ENCODE peak calls at places on chromosomes 7 and 10, in ten cellular contexts. One of them, this sample, is unnamed.

GRCh38 chr7:94280836-94281235 is 113.9 kb upstream of the COL1A2 start:
- DNase-seq in activated T-cell treated with anti-CD3 and anti-CD28 coated beads, Interleukin-2, amount 50 U/mL, for 4 hours: no peak
- DNase-seq in HCEC 1CT: no peak
- DNase-seq in colonic mucosa: no peak
- DNase-seq in astrocyte: no peak
- DNase-seq in NCI-H460: no peak
- DNase-seq in HEK293T: no peak
- DNase-seq in activated gamma-delta T cell: no peak
- DNase-seq in ACHN: no peak
- DNase-seq in sciatic nerve: no peak
- DNase-seq in this sample: no peak

GRCh38 chr10:69757553-69758309 is 44.0 kb upstream of the COL13A1 start:
- DNase-seq in HCEC 1CT: no peak
- DNase-seq in sciatic nerve: no peak
- DNase-seq in activated T-cell treated with anti-CD3 and anti-CD28 coated beads, Interleukin-2, amount 50 U/mL, for 4 hours: no peak
- DNase-seq in activated gamma-delta T cell: no peak
- DNase-seq in ACHN: peak; percentile 22
- DNase-seq in HEK293T: no peak
- DNase-seq in colonic mucosa: no peak
- DNase-seq in NCI-H460: no peak
- DNase-seq in astrocyte: peak; percentile 50
- DNase-seq in this sample: peak; percentile 82

GRCh38 chr7:25124485-25125136 is 449 bp downstream of the CYCS start:
- DNase-seq in HEK293T: no peak
- DNase-seq in activated gamma-delta T cell: no peak
- DNase-seq in sciatic nerve: peak; percentile 61
- DNase-seq in HCEC 1CT: peak; percentile 10
- DNase-seq in colonic mucosa: no peak
- DNase-seq in astrocyte: peak; percentile 6
- DNase-seq in activated T-cell treated with anti-CD3 and anti-CD28 coated beads, Interleukin-2, amount 50 U/mL, for 4 hours: peak; percentile 8
- DNase-seq in ACHN: no peak
- DNase-seq in NCI-H460: no peak
- DNase-seq in this sample: peak; percentile 35

GRCh38 chr7:141045842-141046630 is 27.8 kb upstream of the TMEM178B start:
- DNase-seq in activated T-cell treated with anti-CD3 and anti-CD28 coated beads, Interleukin-2, amount 50 U/mL, for 4 hours: no peak
- DNase-seq in activated gamma-delta T cell: no peak
- DNase-seq in HCEC 1CT: peak; percentile 73
- DNase-seq in ACHN: peak; percentile 99
- DNase-seq in NCI-H460: no peak
- DNase-seq in colonic mucosa: no peak
- DNase-seq in HEK293T: no peak
- DNase-seq in astrocyte: peak; percentile 69
- DNase-seq in sciatic nerve: no peak
- DNase-seq in this sample: no peak

GRCh38 chr7:106770191-106770590 is 94.9 kb upstream of the PIK3CG start:
- DNase-seq in astrocyte: peak; percentile 96
- DNase-seq in HCEC 1CT: peak; percentile 97
- DNase-seq in sciatic nerve: no peak
- DNase-seq in colonic mucosa: no peak
- DNase-seq in activated gamma-delta T cell: no peak
- DNase-seq in activated T-cell treated with anti-CD3 and anti-CD28 coated beads, Interleukin-2, amount 50 U/mL, for 4 hours: no peak
- DNase-seq in HEK293T: no peak
- DNase-seq in ACHN: peak; percentile 74
- DNase-seq in NCI-H460: no peak
- DNase-seq in this sample: no peak

GRCh38 chr7:66307591-66308215 is 102.6 kb downstream of the TPST1 start:
- DNase-seq in colonic mucosa: no peak
- DNase-seq in activated gamma-delta T cell: no peak
- DNase-seq in activated T-cell treated with anti-CD3 and anti-CD28 coated beads, Interleukin-2, amount 50 U/mL, for 4 hours: no peak
- DNase-seq in NCI-H460: no peak
- DNase-seq in astrocyte: peak; percentile 85
- DNase-seq in HCEC 1CT: peak; percentile 53
- DNase-seq in ACHN: no peak
- DNase-seq in HEK293T: no peak
- DNase-seq in sciatic nerve: no peak
- DNase-seq in this sample: no peak

GRCh38 chr10:33321516-33321915 is 13.0 kb downstream of the NRP1 start:
- DNase-seq in sciatic nerve: no peak
- DNase-seq in HEK293T: no peak
- DNase-seq in activated gamma-delta T cell: no peak
- DNase-seq in activated T-cell treated with anti-CD3 and anti-CD28 coated beads, Interleukin-2, amount 50 U/mL, for 4 hours: no peak
- DNase-seq in astrocyte: no peak
- DNase-seq in HCEC 1CT: no peak
- DNase-seq in NCI-H460: no peak
- DNase-seq in ACHN: no peak
- DNase-seq in colonic mucosa: no peak
- DNase-seq in this sample: no peak

GRCh38 chr10:104256335-104257080 is 1.8 kb downstream of the GSTO1 start:
- DNase-seq in colonic mucosa: no peak
- DNase-seq in sciatic nerve: no peak
- DNase-seq in NCI-H460: no peak
- DNase-seq in astrocyte: no peak
- DNase-seq in HCEC 1CT: no peak
- DNase-seq in ACHN: no peak
- DNase-seq in HEK293T: no peak
- DNase-seq in activated gamma-delta T cell: no peak
- DNase-seq in activated T-cell treated with anti-CD3 and anti-CD28 coated beads, Interleukin-2, amount 50 U/mL, for 4 hours: no peak
- DNase-seq in this sample: peak; percentile 23

GRCh38 chr7:41003031-41003925 is 699.6 kb downstream of the INHBA start:
- DNase-seq in colonic mucosa: peak; percentile 47
- DNase-seq in sciatic nerve: no peak
- DNase-seq in HCEC 1CT: peak; percentile 44
- DNase-seq in HEK293T: peak; percentile 36
- DNase-seq in activated gamma-delta T cell: no peak
- DNase-seq in NCI-H460: peak; percentile 35
- DNase-seq in activated T-cell treated with anti-CD3 and anti-CD28 coated beads, Interleukin-2, amount 50 U/mL, for 4 hours: no peak
- DNase-seq in ACHN: peak; percentile 74
- DNase-seq in astrocyte: no peak
- DNase-seq in this sample: peak; percentile 27

GRCh38 chr10:33706746-33707145 is 372.3 kb upstream of the NRP1 start:
- DNase-seq in colonic mucosa: no peak
- DNase-seq in sciatic nerve: no peak
- DNase-seq in HEK293T: no peak
- DNase-seq in activated gamma-delta T cell: no peak
- DNase-seq in astrocyte: peak; percentile 37
- DNase-seq in ACHN: no peak
- DNase-seq in activated T-cell treated with anti-CD3 and anti-CD28 coated beads, Interleukin-2, amount 50 U/mL, for 4 hours: no peak
- DNase-seq in HCEC 1CT: no peak
- DNase-seq in NCI-H460: no peak
- DNase-seq in this sample: no peak

GRCh38 chr7:94056796-94057207 is 52.6 kb upstream of the BET1 start:
- DNase-seq in sciatic nerve: no peak
- DNase-seq in astrocyte: peak; percentile 98
- DNase-seq in activated gamma-delta T cell: no peak
- DNase-seq in HEK293T: no peak
- DNase-seq in activated T-cell treated with anti-CD3 and anti-CD28 coated beads, Interleukin-2, amount 50 U/mL, for 4 hours: no peak
- DNase-seq in HCEC 1CT: peak; percentile 96
- DNase-seq in colonic mucosa: no peak
- DNase-seq in ACHN: peak; percentile 100
- DNase-seq in NCI-H460: peak; percentile 82
- DNase-seq in this sample: no peak

GRCh38 chr10:74917481-74918077 is 91.2 kb downstream of the KAT6B start:
- DNase-seq in colonic mucosa: no peak
- DNase-seq in astrocyte: peak; percentile 90
- DNase-seq in activated T-cell treated with anti-CD3 and anti-CD28 coated beads, Interleukin-2, amount 50 U/mL, for 4 hours: no peak
- DNase-seq in activated gamma-delta T cell: no peak
- DNase-seq in HEK293T: no peak
- DNase-seq in NCI-H460: peak; percentile 72
- DNase-seq in HCEC 1CT: peak; percentile 62
- DNase-seq in ACHN: peak; percentile 80
- DNase-seq in sciatic nerve: no peak
- DNase-seq in this sample: no peak

GRCh38 chr10:7122561-7122960 is 288.3 kb downstream of the SFMBT2 start:
- DNase-seq in activated gamma-delta T cell: no peak
- DNase-seq in HEK293T: no peak
- DNase-seq in colonic mucosa: no peak
- DNase-seq in HCEC 1CT: no peak
- DNase-seq in activated T-cell treated with anti-CD3 and anti-CD28 coated beads, Interleukin-2, amount 50 U/mL, for 4 hours: no peak
- DNase-seq in sciatic nerve: no peak
- DNase-seq in astrocyte: no peak
- DNase-seq in ACHN: no peak
- DNase-seq in NCI-H460: no peak
- DNase-seq in this sample: no peak

GRCh38 chr10:123013456-123014419 is 4.9 kb downstream of the ACADSB start:
- DNase-seq in NCI-H460: no peak
- DNase-seq in ACHN: no peak
- DNase-seq in astrocyte: no peak
- DNase-seq in HEK293T: no peak
- DNase-seq in HCEC 1CT: no peak
- DNase-seq in activated gamma-delta T cell: no peak
- DNase-seq in sciatic nerve: no peak
- DNase-seq in activated T-cell treated with anti-CD3 and anti-CD28 coated beads, Interleukin-2, amount 50 U/mL, for 4 hours: no peak
- DNase-seq in colonic mucosa: no peak
- DNase-seq in this sample: no peak

GRCh38 chr10:80966326-80966986 is 428.8 kb downstream of the SH2D4B start:
- DNase-seq in ACHN: no peak
- DNase-seq in colonic mucosa: no peak
- DNase-seq in HCEC 1CT: no peak
- DNase-seq in HEK293T: no peak
- DNase-seq in activated gamma-delta T cell: no peak
- DNase-seq in activated T-cell treated with anti-CD3 and anti-CD28 coated beads, Interleukin-2, amount 50 U/mL, for 4 hours: no peak
- DNase-seq in sciatic nerve: no peak
- DNase-seq in astrocyte: no peak
- DNase-seq in NCI-H460: no peak
- DNase-seq in this sample: no peak

GRCh38 chr10:22854935-22855421 is 72.9 kb upstream of the ARMC3 start:
- DNase-seq in sciatic nerve: no peak
- DNase-seq in activated T-cell treated with anti-CD3 and anti-CD28 coated beads, Interleukin-2, amount 50 U/mL, for 4 hours: no peak
- DNase-seq in HEK293T: no peak
- DNase-seq in NCI-H460: no peak
- DNase-seq in astrocyte: peak; percentile 38
- DNase-seq in HCEC 1CT: peak; percentile 2
- DNase-seq in colonic mucosa: no peak
- DNase-seq in ACHN: no peak
- DNase-seq in activated gamma-delta T cell: no peak
- DNase-seq in this sample: no peak

GRCh38 chr7:2725178-2726105 is 37.4 kb downstream of the AMZ1 start:
- DNase-seq in HCEC 1CT: no peak
- DNase-seq in HEK293T: no peak
- DNase-seq in colonic mucosa: no peak
- DNase-seq in astrocyte: no peak
- DNase-seq in sciatic nerve: peak; percentile 56
- DNase-seq in ACHN: no peak
- DNase-seq in activated gamma-delta T cell: no peak
- DNase-seq in NCI-H460: no peak
- DNase-seq in activated T-cell treated with anti-CD3 and anti-CD28 coated beads, Interleukin-2, amount 50 U/mL, for 4 hours: no peak
- DNase-seq in this sample: no peak

GRCh38 chr7:57821438-57822382 is 371.7 kb downstream of the ZNF716 start:
- DNase-seq in activated T-cell treated with anti-CD3 and anti-CD28 coated beads, Interleukin-2, amount 50 U/mL, for 4 hours: no peak
- DNase-seq in sciatic nerve: no peak
- DNase-seq in ACHN: no peak
- DNase-seq in astrocyte: no peak
- DNase-seq in colonic mucosa: no peak
- DNase-seq in HCEC 1CT: no peak
- DNase-seq in HEK293T: no peak
- DNase-seq in activated gamma-delta T cell: no peak
- DNase-seq in NCI-H460: no peak
- DNase-seq in this sample: peak; percentile 61

GRCh38 chr10:11515596-11516418 is 95.6 kb downstream of the USP6NL start:
- DNase-seq in NCI-H460: peak; percentile 60
- DNase-seq in ACHN: peak; percentile 65
- DNase-seq in HCEC 1CT: peak; percentile 44
- DNase-seq in activated T-cell treated with anti-CD3 and anti-CD28 coated beads, Interleukin-2, amount 50 U/mL, for 4 hours: peak; percentile 36
- DNase-seq in astrocyte: peak; percentile 21
- DNase-seq in HEK293T: peak; percentile 56
- DNase-seq in sciatic nerve: no peak
- DNase-seq in activated gamma-delta T cell: no peak
- DNase-seq in colonic mucosa: peak; percentile 46
- DNase-seq in this sample: peak; percentile 55

GRCh38 chr7:56213574-56213973 is 97.4 kb upstream of the NUPR2 start:
- DNase-seq in HEK293T: no peak
- DNase-seq in activated T-cell treated with anti-CD3 and anti-CD28 coated beads, Interleukin-2, amount 50 U/mL, for 4 hours: no peak
- DNase-seq in NCI-H460: no peak
- DNase-seq in sciatic nerve: no peak
- DNase-seq in HCEC 1CT: no peak
- DNase-seq in astrocyte: no peak
- DNase-seq in activated gamma-delta T cell: no peak
- DNase-seq in ACHN: no peak
- DNase-seq in colonic mucosa: no peak
- DNase-seq in this sample: no peak

GRCh38 chr10:44380829-44381600 is 3.9 kb downstream of the CXCL12 start:
- DNase-seq in astrocyte: no peak
- DNase-seq in NCI-H460: no peak
- DNase-seq in ACHN: no peak
- DNase-seq in HEK293T: no peak
- DNase-seq in sciatic nerve: peak; percentile 42
- DNase-seq in colonic mucosa: no peak
- DNase-seq in HCEC 1CT: no peak
- DNase-seq in activated T-cell treated with anti-CD3 and anti-CD28 coated beads, Interleukin-2, amount 50 U/mL, for 4 hours: no peak
- DNase-seq in activated gamma-delta T cell: no peak
- DNase-seq in this sample: peak; percentile 37

GRCh38 chr10:113499066-113499465 is 53.8 kb upstream of the HABP2 start:
- DNase-seq in astrocyte: no peak
- DNase-seq in HEK293T: no peak
- DNase-seq in NCI-H460: no peak
- DNase-seq in sciatic nerve: no peak
- DNase-seq in ACHN: no peak
- DNase-seq in colonic mucosa: no peak
- DNase-seq in HCEC 1CT: no peak
- DNase-seq in activated T-cell treated with anti-CD3 and anti-CD28 coated beads, Interleukin-2, amount 50 U/mL, for 4 hours: no peak
- DNase-seq in activated gamma-delta T cell: no peak
- DNase-seq in this sample: no peak

GRCh38 chr10:131810805-131811137 is 90.0 kb upstream of the PPP2R2D start:
- DNase-seq in activated T-cell treated with anti-CD3 and anti-CD28 coated beads, Interleukin-2, amount 50 U/mL, for 4 hours: no peak
- DNase-seq in HCEC 1CT: no peak
- DNase-seq in colonic mucosa: peak; percentile 9
- DNase-seq in ACHN: no peak
- DNase-seq in astrocyte: no peak
- DNase-seq in activated gamma-delta T cell: no peak
- DNase-seq in sciatic nerve: peak; percentile 33
- DNase-seq in NCI-H460: no peak
- DNase-seq in HEK293T: no peak
- DNase-seq in this sample: no peak

GRCh38 chr10:124392651-124393342 is 25.9 kb downstream of the OAT start:
- DNase-seq in colonic mucosa: no peak
- DNase-seq in activated gamma-delta T cell: no peak
- DNase-seq in activated T-cell treated with anti-CD3 and anti-CD28 coated beads, Interleukin-2, amount 50 U/mL, for 4 hours: no peak
- DNase-seq in HEK293T: no peak
- DNase-seq in astrocyte: no peak
- DNase-seq in HCEC 1CT: no peak
- DNase-seq in NCI-H460: no peak
- DNase-seq in sciatic nerve: no peak
- DNase-seq in ACHN: no peak
- DNase-seq in this sample: no peak

GRCh38 chr10:80500572-80501380 is 36.9 kb upstream of the SH2D4B start:
- DNase-seq in activated gamma-delta T cell: no peak
- DNase-seq in sciatic nerve: peak; percentile 76
- DNase-seq in astrocyte: no peak
- DNase-seq in HEK293T: no peak
- DNase-seq in HCEC 1CT: no peak
- DNase-seq in activated T-cell treated with anti-CD3 and anti-CD28 coated beads, Interleukin-2, amount 50 U/mL, for 4 hours: peak; percentile 24
- DNase-seq in colonic mucosa: no peak
- DNase-seq in NCI-H460: no peak
- DNase-seq in ACHN: no peak
- DNase-seq in this sample: no peak

GRCh38 chr7:157009778-157010587 is 480 bp downstream of the MNX1 start:
- DNase-seq in activated gamma-delta T cell: no peak
- DNase-seq in astrocyte: no peak
- DNase-seq in sciatic nerve: no peak
- DNase-seq in HEK293T: peak; percentile 57
- DNase-seq in activated T-cell treated with anti-CD3 and anti-CD28 coated beads, Interleukin-2, amount 50 U/mL, for 4 hours: no peak
- DNase-seq in NCI-H460: no peak
- DNase-seq in ACHN: peak; percentile 39
- DNase-seq in colonic mucosa: no peak
- DNase-seq in HCEC 1CT: no peak
- DNase-seq in this sample: peak; percentile 68

GRCh38 chr7:112160130-112160770 is 45.9 kb downstream of the DOCK4 start:
- DNase-seq in HEK293T: no peak
- DNase-seq in NCI-H460: peak; percentile 36
- DNase-seq in colonic mucosa: no peak
- DNase-seq in astrocyte: peak; percentile 32
- DNase-seq in activated gamma-delta T cell: no peak
- DNase-seq in activated T-cell treated with anti-CD3 and anti-CD28 coated beads, Interleukin-2, amount 50 U/mL, for 4 hours: no peak
- DNase-seq in HCEC 1CT: peak; percentile 54
- DNase-seq in ACHN: peak; percentile 72
- DNase-seq in sciatic nerve: no peak
- DNase-seq in this sample: peak; percentile 43

GRCh38 chr10:120286280-120286679 is 170.7 kb upstream of the PLPP4 start:
- DNase-seq in NCI-H460: no peak
- DNase-seq in activated T-cell treated with anti-CD3 and anti-CD28 coated beads, Interleukin-2, amount 50 U/mL, for 4 hours: no peak
- DNase-seq in HEK293T: no peak
- DNase-seq in HCEC 1CT: no peak
- DNase-seq in astrocyte: no peak
- DNase-seq in activated gamma-delta T cell: no peak
- DNase-seq in sciatic nerve: no peak
- DNase-seq in ACHN: no peak
- DNase-seq in colonic mucosa: no peak
- DNase-seq in this sample: no peak